ENCODE peak calls at places on chromosomes 11 and 22, in eight cellular contexts. F, S, I, A, W, J, Y and P are unnamed samples.

GRCh38 chr11:121652982-121653381 is 200.2 kb upstream of the SORL1-AS1 start:
- DNase-seq in F (no peak), S (no peak), I (no peak), A (no peak), W (no peak), J (peak; percentile 44), Y (no peak), P (no peak)

GRCh38 chr11:46369458-46370152 is 11.9 kb upstream of the MDK start:
- DNase-seq in F (peak; percentile 68), S (no peak), I (peak; percentile 71), A (no peak), W (peak; percentile 44), J (peak; percentile 73), Y (no peak), P (peak; percentile 39)

GRCh38 chr11:6353367-6353987 is 33.2 kb upstream of the CAVIN3 start:
- DNase-seq in F (peak; percentile 72), S (peak; percentile 67), I (peak; percentile 65), A (peak; percentile 40), W (peak; percentile 43), J (peak; percentile 90), Y (peak; percentile 29), P (peak; percentile 46)

GRCh38 chr11:100684101-100685065 is 2.7 kb upstream of the ARHGAP42 start:
- DNase-seq in F (no peak), S (no peak), I (no peak), A (no peak), W (no peak), J (no peak), Y (no peak), P (no peak)

GRCh38 chr11:62004473-62004872 is 37.0 kb upstream of the FTH1 start:
- DNase-seq in F (no peak), S (no peak), I (no peak), A (no peak), W (no peak), J (no peak), Y (no peak), P (no peak)

GRCh38 chr11:3840289-3840869 is 380 bp downstream of the RHOG start:
- DNase-seq in F (peak; percentile 57), S (peak; percentile 90), I (peak; percentile 54), A (peak; percentile 26), W (peak; percentile 32), J (no peak), Y (no peak), P (no peak)

GRCh38 chr11:127628463-127628785 is 627.9 kb upstream of the KIRREL3 start:
- DNase-seq in F (no peak), S (no peak), I (no peak), A (no peak), W (no peak), J (no peak), Y (no peak), P (no peak)

GRCh38 chr11:8063319-8063718 is 17.7 kb upstream of the TUB start:
- DNase-seq in F (no peak), S (no peak), I (no peak), A (peak; percentile 63), W (no peak), J (no peak), Y (no peak), P (no peak)

GRCh38 chr11:8233691-8234424 is 29.8 kb downstream of the LMO1 start:
- DNase-seq in F (no peak), S (peak; percentile 25), I (no peak), A (peak; percentile 14), W (no peak), J (no peak), Y (no peak), P (no peak)

GRCh38 chr11:403021-403760 is 9.2 kb downstream of the PKP3 start:
- DNase-seq in F (no peak), S (peak; percentile 44), I (no peak), A (no peak), W (no peak), J (no peak), Y (no peak), P (no peak)

GRCh38 chr11:74138572-74138971 is 32.2 kb downstream of the C2CD3 start:
- DNase-seq in F (no peak), S (no peak), I (no peak), A (peak; percentile 38), W (no peak), J (peak; percentile 15), Y (peak; percentile 84), P (no peak)

GRCh38 chr11:67998150-67999045 is 5.5 kb downstream of the UNC93B1 start:
- DNase-seq in F (peak; percentile 39), S (peak; percentile 51), I (no peak), A (no peak), W (peak; percentile 24), J (no peak), Y (no peak), P (no peak)

GRCh38 chr11:57322881-57323467 is 1.8 kb downstream of the TNKS1BP1 start:
- DNase-seq in F (no peak), S (no peak), I (no peak), A (no peak), W (no peak), J (no peak), Y (no peak), P (no peak)

GRCh38 chr11:61914471-61915171 is 2.7 kb downstream of the RAB3IL1 start:
- DNase-seq in F (no peak), S (no peak), I (no peak), A (peak; percentile 1), W (no peak), J (no peak), Y (no peak), P (no peak)

GRCh38 chr11:47917643-47918369 is 62.6 kb upstream of the PTPRJ start:
- DNase-seq in F (no peak), S (peak; percentile 60), I (no peak), A (peak; percentile 82), W (no peak), J (peak; percentile 48), Y (no peak), P (peak; percentile 98)

GRCh38 chr11:60918941-60919275 is 5.0 kb downstream of the TMEM109 start:
- DNase-seq in F (no peak), S (no peak), I (no peak), A (no peak), W (no peak), J (no peak), Y (no peak), P (no peak)

GRCh38 chr11:22669368-22669767 is 3.0 kb downstream of the GAS2 start:
- DNase-seq in F (no peak), S (no peak), I (no peak), A (no peak), W (no peak), J (no peak), Y (no peak), P (no peak)

GRCh38 chr11:115500547-115501503 is 3.4 kb downstream of the CADM1 start:
- DNase-seq in F (no peak), S (no peak), I (no peak), A (no peak), W (no peak), J (peak; percentile 57), Y (no peak), P (no peak)

GRCh38 chr11:68049509-68050370 is 10.9 kb downstream of the TCIRG1 start:
- DNase-seq in F (no peak), S (no peak), I (no peak), A (no peak), W (no peak), J (no peak), Y (no peak), P (no peak)

GRCh38 chr11:62544521-62545436 is 1.8 kb downstream of the AHNAK start:
- DNase-seq in F (peak; percentile 52), S (peak; percentile 73), I (peak; percentile 56), A (peak; percentile 68), W (no peak), J (no peak), Y (no peak), P (no peak)

GRCh38 chr11:31671681-31672080 is 139.4 kb downstream of the PAX6 start:
- DNase-seq in F (no peak), S (no peak), I (no peak), A (no peak), W (no peak), J (no peak), Y (no peak), P (no peak)

GRCh38 chr11:65718964-65719492 is 1.6 kb downstream of the RNASEH2C start:
- DNase-seq in F (no peak), S (no peak), I (peak; percentile 6), A (peak; percentile 24), W (no peak), J (no peak), Y (no peak), P (no peak)

GRCh38 chr22:36569999-36570398 is 41.0 kb upstream of the EIF3D start:
- DNase-seq in F (no peak), S (no peak), I (no peak), A (no peak), W (no peak), J (no peak), Y (no peak), P (no peak)

GRCh38 chr22:24810043-24810749 is 4.2 kb downstream of the SGSM1 start:
- DNase-seq in F (peak; percentile 31), S (no peak), I (no peak), A (peak; percentile 22), W (no peak), J (peak; percentile 79), Y (no peak), P (no peak)

GRCh38 chr11:99162819-99163218 is 142.1 kb downstream of the CNTN5 start:
- DNase-seq in F (no peak), S (no peak), I (no peak), A (no peak), W (no peak), J (no peak), Y (no peak), P (no peak)

GRCh38 chr22:48070083-48070482 is 1307.6 kb downstream of the TBC1D22A start:
- DNase-seq in F (no peak), S (peak; percentile 22), I (no peak), A (no peak), W (no peak), J (no peak), Y (no peak), P (no peak)

GRCh38 chr11:3671334-3672254 is at the start of gene CHRNA10:
- DNase-seq in F (no peak), S (no peak), I (no peak), A (no peak), W (no peak), J (peak; percentile 17), Y (no peak), P (no peak)

GRCh38 chr22:37492428-37493344 is 6.5 kb upstream of the MFNG start:
- DNase-seq in F (peak; percentile 77), S (no peak), I (peak; percentile 72), A (no peak), W (peak; percentile 47), J (no peak), Y (no peak), P (no peak)

GRCh38 chr22:23066200-23067022 is 3.9 kb upstream of the GNAZ start:
- DNase-seq in F (peak; percentile 7), S (peak; percentile 34), I (no peak), A (peak; percentile 2), W (no peak), J (no peak), Y (no peak), P (no peak)

GRCh38 chr11:77283101-77283500 is 18.4 kb downstream of the GDPD4 start:
- DNase-seq in F (no peak), S (no peak), I (no peak), A (no peak), W (no peak), J (no peak), Y (no peak), P (no peak)

GRCh38 chr11:112174789-112175595 is at the start of gene BCO2:
- DNase-seq in F (peak; percentile 60), S (peak; percentile 74), I (peak; percentile 57), A (peak; percentile 90), W (peak; percentile 23), J (peak; percentile 67), Y (no peak), P (no peak)

GRCh38 chr22:24763872-24764485 is 10.5 kb downstream of the PIWIL3 start:
- DNase-seq in F (no peak), S (no peak), I (no peak), A (no peak), W (no peak), J (no peak), Y (no peak), P (no peak)